ENCODE peak calls at places on chromosome 12, in nine cellular contexts. S, K, V, F, M, N, I, C and J are unnamed samples.
A peak's percentile ranks its signal among the peaks of the same experiment; 100 is the strongest.

GRCh38 chr12:91610561-91610960 is 427.9 kb upstream of the DCN start:
- DNase-seq in S (no peak), V (no peak), I (no peak), F (no peak), C (no peak), M (no peak), N (no peak), K (no peak), J (no peak)

GRCh38 chr12:112839386-112839972 is 47.9 kb downstream of the RPH3A start:
- DNase-seq in M (peak; percentile 93), F (no peak), N (peak; percentile 81), C (no peak), K (no peak), S (peak; percentile 41), V (no peak), I (no peak), J (peak; percentile 92)

GRCh38 chr12:24045816-24046257 is 96.4 kb upstream of the SOX5 start:
- DNase-seq in N (no peak), S (no peak), I (no peak), M (peak; percentile 88), V (no peak), F (no peak), K (no peak), C (no peak), J (peak; percentile 58)

GRCh38 chr12:106039242-106039641 is 99.5 kb downstream of the NUAK1 start:
- DNase-seq in S (no peak), K (no peak), N (peak; percentile 59), C (no peak), F (no peak), M (no peak), I (no peak), V (no peak), J (no peak)

GRCh38 chr12:98868076-98868475 is 223.0 kb downstream of the APAF1 start:
- DNase-seq in M (no peak), S (no peak), K (no peak), C (no peak), F (no peak), I (no peak), V (no peak), N (no peak), J (no peak)

GRCh38 chr12:93536111-93536765 is 36.2 kb upstream of the SOCS2 start:
- DNase-seq in F (no peak), N (no peak), C (no peak), K (no peak), M (no peak), I (no peak), V (no peak), S (no peak), J (no peak)

GRCh38 chr12:49549735-49550710 is 11.2 kb downstream of the KCNH3 start:
- DNase-seq in F (peak; percentile 81), I (no peak), C (no peak), V (no peak), M (no peak), S (no peak), K (no peak), N (no peak), J (no peak)

GRCh38 chr12:124231980-124232653 is 62.8 kb upstream of the RFLNA start:
- DNase-seq in C (no peak), N (no peak), M (no peak), S (no peak), F (no peak), K (no peak), I (no peak), V (peak; percentile 13), J (no peak)

GRCh38 chr12:93005928-93006654 is 77.0 kb upstream of the EEA1 start:
- DNase-seq in V (no peak), K (no peak), F (no peak), M (no peak), N (no peak), C (no peak), I (no peak), S (no peak), J (no peak)

GRCh38 chr12:45730116-45730841 is 773 bp downstream of the ARID2 start:
- DNase-seq in F (peak; percentile 69), N (peak; percentile 32), V (peak; percentile 67), M (peak; percentile 63), K (peak; percentile 42), I (peak; percentile 33), C (peak; percentile 39), S (peak; percentile 79), J (peak; percentile 56)

GRCh38 chr12:95624544-95624943 is 73.3 kb upstream of the USP44 start:
- DNase-seq in S (no peak), C (no peak), I (no peak), M (peak; percentile 89), K (no peak), N (no peak), V (no peak), F (no peak), J (peak; percentile 42)

GRCh38 chr12:20305470-20305869 is 62.9 kb upstream of the PDE3A start:
- DNase-seq in C (no peak), F (no peak), K (no peak), N (no peak), S (no peak), I (no peak), V (no peak), M (peak; percentile 43), J (no peak)

GRCh38 chr12:89098390-89099102 is 253.8 kb downstream of the DUSP6 start:
- DNase-seq in N (no peak), V (no peak), F (peak; percentile 86), K (peak; percentile 31), I (peak; percentile 5), M (no peak), S (peak; percentile 13), C (no peak), J (no peak)

GRCh38 chr12:112309797-112310196 is 72.4 kb downstream of the HECTD4 start:
- DNase-seq in C (no peak), F (no peak), V (no peak), M (peak; percentile 36), I (no peak), N (no peak), S (peak; percentile 20), K (no peak), J (no peak)

GRCh38 chr12:47277071-47277408 is 197.3 kb upstream of the AMIGO2 start:
- DNase-seq in V (no peak), I (no peak), C (no peak), K (peak; percentile 60), M (no peak), F (no peak), N (no peak), S (no peak), J (peak; percentile 94)

GRCh38 chr12:57603758-57604453 is 718 bp upstream of the DTX3 start:
- DNase-seq in V (no peak), I (no peak), K (peak; percentile 58), C (peak; percentile 88), S (peak; percentile 84), N (no peak), M (peak; percentile 35), F (peak; percentile 31), J (peak; percentile 71)

GRCh38 chr12:68109444-68110217 is 49.9 kb downstream of the IFNG start:
- DNase-seq in V (no peak), M (no peak), I (no peak), C (no peak), K (no peak), F (no peak), S (no peak), N (no peak), J (peak; percentile 3)

GRCh38 chr12:81296556-81297305 is 218.9 kb downstream of the ACSS3 start:
- DNase-seq in V (no peak), I (no peak), F (no peak), N (no peak), K (no peak), C (no peak), S (peak; percentile 56), M (peak; percentile 71), J (peak; percentile 27)

GRCh38 chr12:2853626-2854025 is 3.2 kb downstream of the TEX52 start:
- DNase-seq in C (peak; percentile 8), I (peak; percentile 89), M (peak; percentile 82), K (peak; percentile 86), N (peak; percentile 27), S (peak; percentile 92), F (peak; percentile 72), V (peak; percentile 41), J (peak; percentile 74)

GRCh38 chr12:105740970-105741725 is 397.6 kb downstream of the NUAK1 start:
- DNase-seq in S (peak; percentile 83), C (no peak), K (no peak), M (peak; percentile 41), F (peak; percentile 53), V (no peak), N (peak; percentile 98), I (no peak), J (peak; percentile 6)

GRCh38 chr12:96236221-96236822 is 42.1 kb downstream of the ELK3 start:
- DNase-seq in I (no peak), C (no peak), F (no peak), M (peak; percentile 50), S (peak; percentile 84), K (no peak), N (peak; percentile 13), V (no peak), J (peak; percentile 94)

GRCh38 chr12:3164454-3165310 is 87.5 kb downstream of the TSPAN9 start:
- DNase-seq in S (no peak), M (no peak), K (no peak), V (no peak), N (no peak), F (no peak), I (no peak), C (no peak), J (no peak)

GRCh38 chr12:57214398-57214781 is 2.2 kb upstream of the NXPH4 start:
- DNase-seq in N (peak; percentile 42), I (peak; percentile 71), V (peak; percentile 85), S (peak; percentile 75), M (peak; percentile 63), K (peak; percentile 71), F (peak; percentile 62), C (no peak), J (peak; percentile 57)

GRCh38 chr12:98126637-98127335 is 388.6 kb upstream of the TMPO start:
- DNase-seq in C (no peak), K (peak; percentile 13), V (no peak), N (no peak), I (no peak), S (no peak), M (no peak), F (no peak), J (no peak)

GRCh38 chr12:16513231-16513630 is 92.7 kb downstream of the LMO3 start:
- DNase-seq in V (no peak), S (no peak), K (no peak), F (no peak), M (no peak), I (no peak), N (no peak), C (no peak), J (no peak)